ENCODE peak calls at places on chromosomes 6 and 20, in four cellular contexts. O is HT-29; G is HFF-Myc; T is stimulated activated CD4-positive, alpha-beta T cell treated with anti-CD3 and anti-CD28 coated beads, Interleukin-15, amount 100 ng/mL, for 48 hours. W is an unnamed sample.

GRCh38 chr6:56752009-56752408 is 109.3 kb upstream of the DST start:
- DNase-seq in T (no peak), G (no peak), O (no peak), W (peak; percentile 69)

GRCh38 chr20:21096321-21097043 is 9.7 kb downstream of the LINC00237 start:
- DNase-seq in G (no peak), T (no peak), O (peak; percentile 50), W (no peak)

GRCh38 chr6:33289784-33290315 is 449 bp downstream of the PFDN6 start:
- DNase-seq in T (no peak), G (no peak), O (no peak), W (no peak)

GRCh38 chr6:33427585-33428218 is 7.8 kb downstream of the SYNGAP1 start:
- DNase-seq in G (no peak), T (no peak), O (peak; percentile 28), W (no peak)

GRCh38 chr6:6230286-6230685 is 90.2 kb downstream of the F13A1 start:
- DNase-seq in G (no peak), T (no peak), O (peak; percentile 36), W (no peak)

GRCh38 chr20:36758276-36758675 is 12.4 kb upstream of the NDRG3 start:
- DNase-seq in O (no peak), G (no peak), T (no peak), W (no peak)

GRCh38 chr6:167543602-167544506 is 219.0 kb downstream of the TTLL2 start:
- DNase-seq in G (no peak), T (no peak), O (no peak), W (no peak)

GRCh38 chr6:125232466-125232865 is 69.3 kb downstream of the HDDC2 start:
- DNase-seq in O (no peak), G (no peak), T (no peak), W (no peak)

GRCh38 chr6:108565893-108566292 is 5.2 kb downstream of the FOXO3 start:
- DNase-seq in T (no peak), G (no peak), O (no peak), W (no peak)

GRCh38 chr6:71387179-71387578 is 98.6 kb downstream of the OGFRL1 start:
- DNase-seq in T (no peak), G (no peak), O (no peak), W (no peak)

W was measured in foreskin keratinocyte.